ENCODE peak calls at places on chromosomes 6 and 20, in five cellular contexts. Q is PC-3, V is SK-N-SH, S is neural progenitor cell, E is GM23338. G is an unnamed sample.

GRCh38 chr6:166379800-166380199 is 2.9 kb downstream of the MPC1 start:
- DNase-seq in Q (no peak), V (no peak), S (no peak), E (no peak), G (no peak)

GRCh38 chr6:50905297-50905696 is 86.6 kb downstream of the TFAP2B start:
- DNase-seq in Q (peak; percentile 78), V (no peak), S (no peak), E (no peak), G (no peak)

GRCh38 chr6:107569456-107569855 is 79.5 kb downstream of the SOBP start:
- DNase-seq in Q (no peak), V (no peak), S (no peak), E (no peak), G (no peak)

GRCh38 chr6:51844391-51844735 is 243.1 kb downstream of the PKHD1 start:
- DNase-seq in Q (peak; percentile 61), V (peak; percentile 55), S (peak; percentile 55), E (peak; percentile 54), G (no peak)

GRCh38 chr20:24303393-24303792 is 166.0 kb upstream of the SYNDIG1 start:
- DNase-seq in Q (peak; percentile 23), V (no peak), S (peak; percentile 10), E (no peak), G (peak; percentile 29)

GRCh38 chr20:53708129-53708968 is 114.7 kb upstream of the ZNF217 start:
- DNase-seq in Q (peak; percentile 96), V (no peak), S (peak; percentile 16), E (no peak), G (peak; percentile 57)

GRCh38 chr6:106560966-106561740 is 68.1 kb downstream of the RTN4IP1 start:
- DNase-seq in Q (no peak), V (no peak), S (no peak), E (no peak), G (peak; percentile 90)

GRCh38 chr6:37618916-37619605 is 78.6 kb downstream of the MDGA1 start:
- DNase-seq in Q (no peak), V (no peak), S (peak; percentile 39), E (no peak), G (peak; percentile 63)

GRCh38 chr6:125867483-125867935 is 76.7 kb downstream of the NCOA7 start:
- DNase-seq in Q (peak; percentile 87), V (no peak), S (peak; percentile 2), E (peak; percentile 94), G (peak; percentile 83)

GRCh38 chr6:168248148-168248620 is 71.4 kb downstream of the DACT2 start:
- DNase-seq in Q (no peak), V (no peak), S (no peak), E (no peak), G (no peak)

GRCh38 chr6:42177514-42178364 is 4.6 kb downstream of the GUCA1A start:
- DNase-seq in Q (no peak), V (peak; percentile 88), S (peak; percentile 85), E (peak; percentile 93), G (no peak)

GRCh38 chr20:51712501-51713212 is 55.5 kb downstream of the ATP9A start:
- DNase-seq in Q (peak; percentile 75), V (peak; percentile 35), S (peak; percentile 67), E (peak; percentile 81), G (peak; percentile 44)

GRCh38 chr6:135030532-135031178 is 24.0 kb downstream of the HBS1L start:
- DNase-seq in Q (no peak), V (no peak), S (no peak), E (no peak), G (peak; percentile 23)

GRCh38 chr20:5674176-5674660 is 76.0 kb upstream of the SHLD1 start:
- DNase-seq in Q (peak; percentile 97), V (no peak), S (no peak), E (no peak), G (peak; percentile 31)

GRCh38 chr6:3202999-3203696 is 24.3 kb downstream of the TUBB2B start:
- DNase-seq in Q (no peak), V (no peak), S (no peak), E (no peak), G (peak; percentile 43)

GRCh38 chr6:27865952-27866369 is 46.2 kb downstream of the OR2B2 start:
- DNase-seq in Q (peak; percentile 23), V (no peak), S (peak; percentile 58), E (peak; percentile 67), G (peak; percentile 49)

GRCh38 chr6:14472964-14473363 is 355.4 kb downstream of the CD83 start:
- DNase-seq in Q (no peak), V (no peak), S (no peak), E (no peak), G (peak; percentile 72)

GRCh38 chr6:87483929-87484328 is 11.2 kb downstream of the SLC35A1 start:
- DNase-seq in Q (peak; percentile 64), V (peak; percentile 12), S (peak; percentile 79), E (peak; percentile 87), G (peak; percentile 15)

GRCh38 chr20:33648396-33649004 is 13.6 kb upstream of the C20orf144 start:
- DNase-seq in Q (peak; percentile 48), V (peak; percentile 51), S (no peak), E (no peak), G (peak; percentile 58)

GRCh38 chr6:41561931-41562632 is 15.9 kb downstream of the FOXP4 start:
- DNase-seq in Q (no peak), V (no peak), S (no peak), E (no peak), G (no peak)

DNA sequence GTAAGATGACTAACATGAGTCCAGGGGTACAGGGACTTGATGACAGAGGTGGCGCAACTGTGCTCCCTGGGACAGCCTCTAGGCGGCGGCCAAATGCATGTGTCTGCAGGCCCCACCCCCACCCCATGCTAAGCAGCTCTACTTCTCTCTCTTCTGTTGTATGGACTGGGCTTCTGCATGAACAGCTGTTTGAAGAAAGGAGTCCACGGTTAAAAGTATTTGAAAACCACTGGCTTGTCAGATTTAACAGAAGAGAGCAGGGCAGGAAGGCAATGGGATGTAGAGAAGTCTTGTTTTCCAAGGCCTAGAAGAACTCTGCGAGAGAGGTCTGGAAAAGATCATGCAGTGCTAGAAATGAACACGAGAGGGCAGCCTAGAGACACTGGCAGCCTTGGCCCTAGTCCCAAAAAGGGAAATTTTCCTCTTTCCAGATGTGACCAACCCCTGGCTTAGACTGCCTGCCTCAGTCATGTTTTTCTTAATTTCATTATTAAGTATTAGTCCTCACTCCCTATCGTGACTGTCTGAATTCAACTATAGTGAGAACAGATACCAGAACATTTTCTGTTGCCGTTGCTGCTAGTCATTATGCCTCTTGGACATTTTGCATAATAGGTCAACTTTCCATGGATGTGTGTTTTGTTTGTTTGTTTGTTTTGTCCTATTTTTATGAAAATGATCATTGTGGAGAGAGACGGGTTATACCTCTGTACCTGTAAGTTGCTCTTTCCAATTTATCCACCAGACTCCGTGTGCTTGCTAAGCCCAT is 265.0 kb downstream of the ADGRG6 start:
- DNase-seq in Q (peak; percentile 71), V (peak; percentile 66), S (peak; percentile 63), E (peak; percentile 85), G (peak; percentile 78)
- TF ChIP-seq EZH2phosphoT487 in Q (no peak), V (no peak), S (no peak), E (no peak), G (no peak)

GRCh38 chr6:90459225-90459758 is 127.6 kb downstream of the MAP3K7 start:
- DNase-seq in Q (peak; percentile 53), V (no peak), S (no peak), E (no peak), G (no peak)

GRCh38 chr6:90457867-90458259 is 129.0 kb downstream of the MAP3K7 start:
- DNase-seq in Q (no peak), V (no peak), S (no peak), E (no peak), G (no peak)

GRCh38 chr6:90456001-90456400 is 130.9 kb downstream of the MAP3K7 start:
- DNase-seq in Q (no peak), V (peak; percentile 41), S (no peak), E (no peak), G (no peak)

GRCh38 chr6:90460067-90460466 is 126.8 kb downstream of the MAP3K7 start:
- DNase-seq in Q (no peak), V (no peak), S (no peak), E (no peak), G (no peak)

GRCh38 chr6:90458353-90459224 is 128.3 kb downstream of the MAP3K7 start:
- DNase-seq in Q (no peak), V (no peak), S (no peak), E (no peak), G (peak; percentile 49)
- H3K4me3 ChIP-seq in Q (no peak overlapping the region), V (no peak overlapping the region), S (no peak overlapping the region), E (no peak overlapping the region), G (peak overlapping the region; percentile 43)

DNA sequence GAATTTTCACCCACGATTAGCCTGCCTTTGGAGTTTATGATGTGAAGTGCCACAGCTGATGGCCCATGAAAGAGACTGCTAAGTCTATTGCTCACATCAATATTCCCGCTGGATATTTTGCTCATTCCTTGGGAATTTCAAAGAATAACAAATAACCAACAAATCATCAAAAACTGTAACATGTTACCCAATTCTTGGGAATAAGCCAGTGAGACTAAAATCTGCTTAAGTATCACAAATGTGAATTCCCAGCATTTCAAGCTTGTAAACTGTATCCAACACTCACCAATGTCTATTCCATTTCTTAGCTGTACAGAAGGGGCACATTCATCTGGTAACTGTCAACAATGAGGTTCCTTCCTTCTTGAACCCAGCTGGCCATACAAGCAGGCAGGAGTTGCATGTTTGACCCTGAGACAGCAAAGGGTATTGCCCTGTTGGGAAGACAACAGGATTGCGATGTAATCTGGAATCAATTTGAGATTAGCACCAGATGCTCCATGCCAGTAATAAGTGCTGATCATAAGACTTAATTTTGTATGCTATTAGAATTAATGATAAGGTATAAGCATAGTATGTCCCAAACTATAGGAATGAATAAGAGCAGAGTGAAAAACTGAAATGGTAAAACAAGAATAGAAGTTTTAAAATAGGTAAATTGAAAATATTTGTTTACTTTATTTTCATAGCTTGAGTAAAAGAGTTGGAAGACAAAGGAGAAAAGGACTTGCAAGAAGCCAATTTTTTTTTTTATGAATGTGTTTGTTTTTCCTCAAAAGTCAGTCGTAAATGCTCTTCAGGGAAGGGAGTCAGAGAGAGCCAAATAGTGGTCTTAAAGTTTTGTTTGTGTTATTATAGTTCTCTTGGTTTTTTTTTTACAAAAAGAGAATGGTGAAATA is 58.8 kb downstream of the RSPO3 start:
- DNase-seq in Q (no peak), V (no peak), S (no peak), E (no peak), G (peak; percentile 77)
- H2AFZ ChIP-seq in Q (no peak overlapping the region), V (no peak overlapping the region), S (no peak overlapping the region), E (peak overlapping the region; percentile 19), G (no peak overlapping the region)

DNA sequence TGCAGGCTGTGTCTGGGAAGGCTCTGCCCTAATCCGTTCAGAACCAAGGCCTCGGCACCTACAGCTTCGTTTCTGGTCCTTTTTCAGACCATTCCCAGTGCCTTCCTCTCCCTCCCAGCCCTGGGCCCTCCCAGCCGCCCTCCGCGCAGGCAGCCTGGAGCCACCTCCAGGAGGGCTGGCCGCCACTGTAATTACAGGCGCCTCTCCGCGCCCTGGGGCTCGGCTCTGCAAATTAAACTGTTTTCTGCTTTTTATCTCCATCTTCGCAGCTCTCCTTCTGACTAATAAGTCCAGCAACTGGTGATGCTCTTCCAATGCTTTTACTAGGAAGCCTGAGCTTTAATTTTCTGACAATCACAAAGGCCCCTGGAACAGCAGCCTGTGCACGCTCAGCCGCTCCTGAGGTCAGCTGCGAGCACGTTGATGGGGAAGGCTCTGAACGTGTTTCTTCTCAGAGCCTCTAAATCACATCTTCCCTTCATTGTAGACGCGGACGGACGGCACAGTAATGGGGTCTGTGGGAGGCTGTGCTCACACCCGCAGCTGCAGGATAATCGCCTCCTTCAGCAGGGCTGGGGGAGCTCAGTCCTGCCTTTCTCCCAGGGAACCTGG is 194.6 kb downstream of the DLL1 start:
- DNase-seq in Q (no peak), V (peak; percentile 81), S (peak; percentile 44), E (no peak), G (peak; percentile 14)
- TF ChIP-seq EZH2phosphoT487 in Q (no peak), V (no peak), S (no peak), E (no peak), G (no peak)